ENCODE peak calls at places on chromosome 15, in five cellular contexts. P is NCI-H1105 treated with DMSO at 0.1 percent for 48 hours; N is foreskin fibroblast; X is KBM-7; I is activated T-helper 9 cell treated with anti-CD3 and anti-CD28 coated beads, Interleukin-2, amount 50 U/mL, for 16 hours. Z is an unnamed sample.

GRCh38 chr15:86756688-86757087 is 677.0 kb downstream of the AGBL1 start:
- DNase-seq in P (no peak), N (no peak), X (no peak), I (no peak), Z (no peak)

GRCh38 chr15:30906366-30906765 is 2.7 kb downstream of the FAN1 start:
- DNase-seq in P (no peak), N (no peak), X (no peak), I (no peak), Z (no peak)

GRCh38 chr15:72968531-72968922 is 83.7 kb upstream of the NEO1 start:
- DNase-seq in P (peak; percentile 20), N (no peak), X (peak; percentile 25), I (no peak), Z (no peak)

GRCh38 chr15:67009576-67010569 is 55.5 kb upstream of the SMAD3 start:
- DNase-seq in P (no peak), N (no peak), X (no peak), I (no peak), Z (peak; percentile 57)

GRCh38 chr15:91776104-91776503 is 77.4 kb upstream of the SLCO3A1 start:
- DNase-seq in P (no peak), N (no peak), X (no peak), I (no peak), Z (no peak)

GRCh38 chr15:36777941-36778340 is 198.5 kb downstream of the CDIN1 start:
- DNase-seq in P (no peak), N (no peak), X (no peak), I (no peak), Z (no peak)

GRCh38 chr15:50854594-50855490 is 53.6 kb upstream of the AP4E1 start:
- DNase-seq in P (no peak), N (peak; percentile 6), X (no peak), I (no peak), Z (peak; percentile 76)

GRCh38 chr15:49155834-49156627 is 632 bp upstream of the COPS2 start:
- DNase-seq in P (no peak), N (no peak), X (peak; percentile 36), I (no peak), Z (peak; percentile 9)

GRCh38 chr15:82014989-82015388 is 30.8 kb downstream of the MEX3B start:
- DNase-seq in P (no peak), N (peak; percentile 18), X (no peak), I (no peak), Z (no peak)

GRCh38 chr15:98126326-98127090 is 166.0 kb downstream of the ARRDC4 start:
- DNase-seq in P (no peak), N (peak; percentile 33), X (no peak), I (no peak), Z (no peak)

Z was measured in GM12865.